ENCODE peak calls at places on chromosomes 1 and 21, in four cellular contexts. Q, M, L and U are unnamed samples.

GRCh38 chr1:214801191-214801590 is 198.2 kb downstream of the CENPF start:
- DNase-seq in Q (no peak), M (no peak), L (no peak), U (no peak)

GRCh38 chr1:178970184-178970583 is 55.5 kb upstream of the FAM20B start:
- DNase-seq in Q (no peak), M (no peak), L (no peak), U (no peak)

GRCh38 chr1:85579619-85580018 is 942 bp upstream of the CCN1 start:
- DNase-seq in Q (no peak), M (no peak), L (no peak), U (no peak)

GRCh38 chr21:41932576-41933258 is 21.1 kb downstream of the C2CD2 start:
- DNase-seq in Q (no peak), M (peak), L (no peak), U (no peak)

GRCh38 chr1:221556435-221556834 is 185.5 kb downstream of the DUSP10 start:
- DNase-seq in Q (no peak), M (no peak), L (no peak), U (no peak)

GRCh38 chr1:228150021-228150457 is 309 bp downstream of the GJC2 start:
- DNase-seq in Q (no peak), M (peak), L (no peak), U (no peak)

GRCh38 chr1:205709059-205709398 is 28.7 kb upstream of the SLC45A3 start:
- DNase-seq in Q (no peak), M (no peak), L (no peak), U (no peak)

GRCh38 chr1:169906938-169907337 is 13.2 kb upstream of the SCYL3 start:
- DNase-seq in Q (no peak), M (no peak), L (peak), U (no peak)

GRCh38 chr1:94321662-94322061 is 84.3 kb upstream of the ARHGAP29 start:
- DNase-seq in Q (no peak), M (no peak), L (no peak), U (no peak)

GRCh38 chr1:246404078-246404477 is 103.0 kb downstream of the SMYD3 start:
- DNase-seq in Q (no peak), M (no peak), L (no peak), U (no peak)

GRCh38 chr1:78061825-78062523 is 16.2 kb downstream of the GIPC2 start:
- DNase-seq in Q (no peak), M (no peak), L (no peak), U (no peak)

GRCh38 chr1:202018476-202019234 is 8.3 kb downstream of the ELF3 start:
- DNase-seq in Q (no peak), M (peak), L (no peak), U (no peak)

GRCh38 chr1:115713906-115714305 is 54.6 kb downstream of the CASQ2 start:
- DNase-seq in Q (no peak), M (no peak), L (no peak), U (no peak)

GRCh38 chr1:46735708-46736324 is 16.9 kb upstream of the EFCAB14 start:
- DNase-seq in Q (no peak), M (peak), L (no peak), U (no peak)

GRCh38 chr1:85607913-85608250 is 27.3 kb downstream of the CCN1 start:
- DNase-seq in Q (no peak), M (no peak), L (no peak), U (no peak)

GRCh38 chr1:119012383-119012782 is 24.2 kb upstream of the TBX15 start:
- DNase-seq in Q (no peak), M (no peak), L (no peak), U (no peak)

GRCh38 chr21:19547951-19548635 is 1144.5 kb upstream of the TMPRSS15 start:
- DNase-seq in Q (no peak), M (no peak), L (no peak), U (no peak)

GRCh38 chr1:99956755-99957154 is 13.0 kb upstream of the SLC35A3 start:
- DNase-seq in Q (no peak), M (no peak), L (no peak), U (no peak)

GRCh38 chr1:175269151-175269550 is 76.6 kb upstream of the KIAA0040 start:
- DNase-seq in Q (no peak), M (no peak), L (no peak), U (no peak)

GRCh38 chr1:59733443-59734141 is 81.2 kb upstream of the HOOK1 start:
- DNase-seq in Q (no peak), M (no peak), L (no peak), U (no peak)

GRCh38 chr1:234725177-234726132 is 115.5 kb upstream of the IRF2BP2 start:
- DNase-seq in Q (no peak), M (peak), L (no peak), U (no peak)

GRCh38 chr1:112114540-112114939 is 125.1 kb upstream of the KCND3 start:
- DNase-seq in Q (no peak), M (no peak), L (no peak), U (no peak)

GRCh38 chr1:81801834-81802531 is 1.2 kb downstream of the ADGRL2 start:
- DNase-seq in Q (no peak), M (no peak), L (no peak), U (peak)

GRCh38 chr1:209389258-209389657 is 194.3 kb upstream of the CAMK1G start:
- DNase-seq in Q (no peak), M (no peak), L (no peak), U (no peak)

GRCh38 chr1:56137090-56137489 is 442.3 kb downstream of the PLPP3 start:
- DNase-seq in Q (no peak), M (no peak), L (no peak), U (no peak)

GRCh38 chr1:208068441-208068840 is 157.5 kb upstream of the CD34 start:
- DNase-seq in Q (no peak), M (no peak), L (no peak), U (no peak)
- TF ChIP-seq SPI1 in Q (no peak), M (no peak), L (no peak), U (no peak)

DNA sequence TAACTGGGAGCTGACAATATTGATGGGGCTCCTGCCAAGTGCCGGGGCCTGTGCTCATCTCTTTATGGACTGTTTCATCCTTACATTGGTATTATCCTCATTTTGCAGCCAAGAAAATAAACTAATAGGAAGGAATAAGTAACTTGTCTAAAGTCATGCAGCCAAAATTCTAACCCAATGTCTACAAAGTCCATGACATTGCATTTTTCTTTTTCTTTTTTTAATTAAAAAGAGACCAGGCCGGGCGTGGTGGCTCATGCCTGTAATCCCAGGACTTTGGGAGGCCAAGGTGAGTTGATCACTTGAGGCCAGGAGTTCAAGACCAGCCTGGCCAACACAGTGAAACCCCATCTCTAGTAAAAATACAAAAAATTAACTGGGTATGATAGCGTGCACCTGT is 18.8 kb downstream of the DEGS1 start:
- DNase-seq in Q (no peak), M (no peak), L (no peak), U (no peak)
- TF ChIP-seq POLR2AphosphoS5 in Q (no peak), M (no peak), L (no peak), U (no peak)

DNA sequence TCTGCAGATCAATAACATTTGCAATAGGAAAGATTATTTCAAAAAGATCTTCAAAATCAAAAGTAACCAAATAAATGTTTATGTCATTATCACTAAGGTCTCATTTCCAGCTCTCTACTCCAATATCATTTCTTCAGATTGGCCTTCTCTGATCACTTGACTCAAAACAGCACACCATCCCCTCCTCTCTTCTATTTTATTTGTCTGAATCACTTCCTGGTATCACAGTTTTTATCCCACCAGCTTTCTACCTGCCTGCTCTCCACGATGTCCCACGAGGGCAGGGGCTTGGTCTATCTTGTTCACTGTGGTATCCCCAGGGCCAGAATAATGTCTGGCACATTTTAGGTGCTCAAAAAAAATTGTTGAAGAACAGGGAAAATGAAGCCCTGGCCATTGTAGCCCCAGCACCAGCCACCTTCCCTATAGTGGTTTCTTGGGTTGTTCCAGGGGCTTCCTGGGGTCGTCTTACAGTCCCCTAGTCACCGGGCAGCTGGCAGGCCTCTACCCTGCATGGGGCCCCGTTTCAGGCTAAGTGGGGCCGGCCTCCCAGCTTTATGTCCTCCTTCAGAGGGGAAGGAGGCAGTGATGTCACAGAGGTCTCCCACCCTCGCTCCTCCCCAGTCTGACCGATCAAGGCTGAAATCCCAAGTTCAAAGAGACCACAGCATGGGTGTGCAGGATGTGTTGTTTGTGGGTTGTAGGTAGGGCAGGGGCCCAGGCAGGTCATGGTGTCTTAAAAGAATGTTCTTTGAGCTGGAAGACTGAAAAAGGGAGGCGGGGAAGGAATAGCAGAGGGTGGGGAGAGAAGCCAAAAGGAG is 3.5 kb upstream of the PADI1 start:
- DNase-seq in Q (no peak), M (no peak), L (no peak), U (no peak)
- TF ChIP-seq SPI1 in Q (no peak), M (no peak), L (no peak), U (no peak)

GRCh38 chr1:192529031-192529755 is 46.4 kb upstream of the RGS1 start:
- DNase-seq in Q (no peak), M (no peak), L (no peak), U (no peak)

GRCh38 chr1:192527950-192528349 is 47.6 kb upstream of the RGS1 start:
- DNase-seq in Q (no peak), M (no peak), L (no peak), U (no peak)

GRCh38 chr1:192521734-192522133 is 53.8 kb upstream of the RGS1 start:
- DNase-seq in Q (no peak), M (no peak), L (peak), U (no peak)

GRCh38 chr1:192522673-192523072 is 52.9 kb upstream of the RGS1 start:
- DNase-seq in Q (no peak), M (no peak), L (no peak), U (no peak)

GRCh38 chr1:192524223-192524622 is 51.4 kb upstream of the RGS1 start:
- DNase-seq in Q (no peak), M (no peak), L (no peak), U (no peak)
- TF ChIP-seq POLR2AphosphoS5 in Q (no peak), M (no peak), L (no peak), U (no peak)

DNA sequence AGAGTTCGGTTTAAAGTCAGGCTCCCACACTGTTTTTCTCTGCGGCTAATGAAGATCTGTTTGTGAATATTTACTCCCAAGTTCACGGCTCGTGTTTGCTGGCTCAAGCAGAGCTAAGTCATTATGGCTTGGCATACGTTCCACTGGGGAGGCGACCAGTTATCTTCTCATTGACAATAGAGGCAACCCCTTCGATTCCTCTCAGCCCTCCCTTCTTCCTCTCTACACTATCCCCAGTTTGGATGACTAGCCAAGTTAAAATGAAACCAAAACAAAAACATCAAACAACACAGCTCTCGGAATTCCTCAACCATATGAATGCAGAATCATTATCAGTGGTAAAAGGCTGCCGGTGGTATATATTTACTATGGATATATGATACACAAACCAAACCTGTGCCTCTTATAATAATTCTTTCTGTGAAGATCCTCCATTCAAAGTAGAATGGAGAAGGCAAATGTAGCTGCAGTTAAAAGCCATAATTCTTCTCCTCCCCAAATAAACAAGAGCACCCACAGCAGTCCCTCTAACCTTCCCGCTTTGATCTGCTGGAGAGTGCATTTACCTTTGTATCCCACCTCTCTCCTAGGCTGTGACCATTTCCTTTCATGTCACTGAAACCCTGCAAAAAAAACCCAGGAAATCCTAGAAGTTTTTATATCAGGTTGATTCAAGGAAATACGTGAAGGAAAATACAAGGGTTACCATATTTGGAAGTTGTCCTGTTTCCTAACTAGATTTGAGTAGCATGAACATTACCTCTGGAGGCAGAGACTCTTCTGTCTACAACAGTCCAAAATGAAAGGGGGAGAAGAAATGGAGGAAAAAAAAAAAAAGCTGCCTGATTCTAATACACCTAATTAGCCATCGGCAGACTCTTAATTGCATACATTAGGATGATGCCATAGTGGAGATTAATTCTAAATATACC is 108.3 kb upstream of the USH2A start:
- DNase-seq in Q (no peak), M (no peak), L (no peak), U (no peak)
- TF ChIP-seq SPI1 in Q (no peak), M (no peak), L (no peak), U (no peak)

DNA sequence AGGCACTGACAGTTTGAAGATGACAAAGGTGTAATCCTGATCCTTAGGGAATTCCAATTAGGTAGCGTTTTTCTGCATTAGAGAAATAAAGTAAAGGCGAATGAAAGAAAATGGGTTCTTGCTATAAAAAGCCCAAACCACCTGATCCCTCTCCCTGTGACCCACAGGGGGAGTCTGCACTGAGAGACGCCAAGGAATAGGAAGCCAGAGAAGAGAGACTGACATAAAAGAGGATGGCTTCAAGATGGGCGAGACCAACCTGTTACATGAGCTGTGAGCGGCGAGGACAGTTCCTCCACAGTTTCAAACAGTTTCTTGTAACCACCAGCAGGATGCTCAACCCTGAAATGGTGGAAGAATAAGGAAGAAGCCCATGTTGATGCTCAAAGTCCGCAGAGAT is 1.4 kb downstream of the RPE65 start:
- DNase-seq in Q (no peak), M (no peak), L (no peak), U (no peak)
- TF ChIP-seq POLR2AphosphoS5 in Q (no peak), M (no peak), L (no peak), U (no peak)

GRCh38 chr1:16111771-16112557 is 38.5 kb upstream of the FAM131C start:
- DNase-seq in Q (no peak), M (no peak), L (no peak), U (no peak)

GRCh38 chr1:16112558-16113555 is 39.4 kb upstream of the FAM131C start:
- DNase-seq in Q (no peak), M (peak), L (no peak), U (no peak)

GRCh38 chr1:16110884-16111283 is 37.4 kb upstream of the FAM131C start:
- DNase-seq in Q (no peak), M (no peak), L (no peak), U (no peak)

GRCh38 chr1:16110456-16110855 is 37.0 kb upstream of the FAM131C start:
- DNase-seq in Q (no peak), M (no peak), L (no peak), U (no peak)

GRCh38 chr1:16109571-16109970 is 36.1 kb upstream of the FAM131C start:
- DNase-seq in Q (no peak), M (no peak), L (no peak), U (no peak)
- TF ChIP-seq SPI1 in Q (no peak), M (no peak), L (no peak), U (no peak)